ENCODE peak calls at places on chromosome 17, in nine cellular contexts. One of them, this sample, is unnamed.

GRCh38 chr17:43723697-43724359 is 34.8 kb downstream of the SOST start:
- DNase-seq in cardiac muscle cell: no peak
- DNase-seq in lower leg skin: no peak
- DNase-seq in tibial nerve: no peak
- DNase-seq in fibroblast of mammary gland: peak; percentile 78
- DNase-seq in kidney: peak; percentile 84
- DNase-seq in adipocyte: peak; percentile 79
- DNase-seq in left ventricle myocardium inferior: no peak
- DNase-seq in A549: peak; percentile 94
- DNase-seq in this sample: no peak

GRCh38 chr17:34725740-34726139 is 146.4 kb downstream of the TMEM132E start:
- DNase-seq in fibroblast of mammary gland: no peak
- DNase-seq in lower leg skin: no peak
- DNase-seq in adipocyte: no peak
- DNase-seq in cardiac muscle cell: no peak
- DNase-seq in kidney: no peak
- DNase-seq in left ventricle myocardium inferior: no peak
- DNase-seq in A549: no peak
- DNase-seq in tibial nerve: no peak
- DNase-seq in this sample: no peak

GRCh38 chr17:19943599-19943998 is 34.0 kb downstream of the AKAP10 start:
- DNase-seq in tibial nerve: no peak
- DNase-seq in A549: no peak
- DNase-seq in kidney: no peak
- DNase-seq in cardiac muscle cell: no peak
- DNase-seq in fibroblast of mammary gland: no peak
- DNase-seq in adipocyte: no peak
- DNase-seq in lower leg skin: no peak
- DNase-seq in left ventricle myocardium inferior: no peak
- DNase-seq in this sample: no peak

GRCh38 chr17:66449418-66449977 is 147.1 kb downstream of the PRKCA start:
- DNase-seq in lower leg skin: no peak
- DNase-seq in fibroblast of mammary gland: no peak
- DNase-seq in kidney: no peak
- DNase-seq in adipocyte: no peak
- DNase-seq in A549: no peak
- DNase-seq in cardiac muscle cell: no peak
- DNase-seq in tibial nerve: no peak
- DNase-seq in left ventricle myocardium inferior: no peak
- DNase-seq in this sample: no peak

GRCh38 chr17:64264891-64265290 is 1.8 kb upstream of the TEX2 start:
- DNase-seq in cardiac muscle cell: no peak
- DNase-seq in A549: no peak
- DNase-seq in fibroblast of mammary gland: no peak
- DNase-seq in lower leg skin: no peak
- DNase-seq in kidney: no peak
- DNase-seq in tibial nerve: no peak
- DNase-seq in adipocyte: no peak
- DNase-seq in left ventricle myocardium inferior: no peak
- DNase-seq in this sample: no peak

GRCh38 chr17:44002141-44002848 is 2.1 kb upstream of the NAGS start:
- DNase-seq in tibial nerve: no peak
- DNase-seq in fibroblast of mammary gland: peak; percentile 95
- DNase-seq in cardiac muscle cell: no peak
- DNase-seq in left ventricle myocardium inferior: no peak
- DNase-seq in A549: no peak
- DNase-seq in kidney: no peak
- DNase-seq in adipocyte: peak; percentile 48
- DNase-seq in lower leg skin: no peak
- DNase-seq in this sample: no peak

GRCh38 chr17:5715478-5715877 is 131.2 kb upstream of the NLRP1 start:
- DNase-seq in kidney: no peak
- DNase-seq in cardiac muscle cell: no peak
- DNase-seq in left ventricle myocardium inferior: no peak
- DNase-seq in fibroblast of mammary gland: no peak
- DNase-seq in lower leg skin: peak; percentile 17
- DNase-seq in A549: no peak
- DNase-seq in adipocyte: no peak
- DNase-seq in tibial nerve: peak; percentile 33
- DNase-seq in this sample: no peak

GRCh38 chr17:41521574-41522261 is 3.0 kb upstream of the KRT15 start:
- DNase-seq in A549: peak; percentile 76
- DNase-seq in left ventricle myocardium inferior: no peak
- DNase-seq in cardiac muscle cell: no peak
- DNase-seq in fibroblast of mammary gland: peak; percentile 81
- DNase-seq in kidney: peak; percentile 86
- DNase-seq in tibial nerve: no peak
- DNase-seq in lower leg skin: no peak
- DNase-seq in adipocyte: peak; percentile 46
- DNase-seq in this sample: peak; percentile 83

GRCh38 chr17:82408938-82409318 is 9.2 kb upstream of the HEXD start:
- DNase-seq in lower leg skin: no peak
- DNase-seq in adipocyte: no peak
- DNase-seq in A549: no peak
- DNase-seq in fibroblast of mammary gland: no peak
- DNase-seq in tibial nerve: no peak
- DNase-seq in left ventricle myocardium inferior: no peak
- DNase-seq in cardiac muscle cell: no peak
- DNase-seq in kidney: peak; percentile 42
- DNase-seq in this sample: no peak

GRCh38 chr17:78684026-78684425 is 98.0 kb downstream of the CYTH1 start:
- DNase-seq in A549: no peak
- DNase-seq in tibial nerve: no peak
- DNase-seq in adipocyte: no peak
- DNase-seq in left ventricle myocardium inferior: no peak
- DNase-seq in fibroblast of mammary gland: no peak
- DNase-seq in lower leg skin: no peak
- DNase-seq in cardiac muscle cell: no peak
- DNase-seq in kidney: no peak
- DNase-seq in this sample: no peak

GRCh38 chr17:55737976-55738501 is 12.8 kb upstream of the PCTP start:
- DNase-seq in cardiac muscle cell: no peak
- DNase-seq in lower leg skin: no peak
- DNase-seq in fibroblast of mammary gland: no peak
- DNase-seq in kidney: no peak
- DNase-seq in left ventricle myocardium inferior: no peak
- DNase-seq in adipocyte: no peak
- DNase-seq in A549: no peak
- DNase-seq in tibial nerve: no peak
- DNase-seq in this sample: no peak

GRCh38 chr17:76996741-76997694 is 128.8 kb downstream of the MGAT5B start:
- DNase-seq in adipocyte: no peak
- DNase-seq in kidney: no peak
- DNase-seq in lower leg skin: no peak
- DNase-seq in A549: no peak
- DNase-seq in fibroblast of mammary gland: no peak
- DNase-seq in left ventricle myocardium inferior: no peak
- DNase-seq in tibial nerve: no peak
- DNase-seq in cardiac muscle cell: no peak
- DNase-seq in this sample: no peak

GRCh38 chr17:81551458-81552243 is 502 bp downstream of the FAAP100 start:
- DNase-seq in tibial nerve: peak; percentile 13
- DNase-seq in cardiac muscle cell: peak; percentile 43
- DNase-seq in left ventricle myocardium inferior: no peak
- DNase-seq in lower leg skin: no peak
- DNase-seq in adipocyte: peak; percentile 40
- DNase-seq in kidney: peak; percentile 79
- DNase-seq in A549: no peak
- DNase-seq in fibroblast of mammary gland: peak; percentile 44
- DNase-seq in this sample: peak; percentile 87

GRCh38 chr17:53629188-53629587 is 193.5 kb upstream of the KIF2B start:
- DNase-seq in cardiac muscle cell: no peak
- DNase-seq in adipocyte: peak; percentile 2
- DNase-seq in A549: no peak
- DNase-seq in lower leg skin: no peak
- DNase-seq in tibial nerve: no peak
- DNase-seq in fibroblast of mammary gland: no peak
- DNase-seq in left ventricle myocardium inferior: no peak
- DNase-seq in kidney: no peak
- DNase-seq in this sample: no peak

GRCh38 chr17:33968350-33969044 is 286.6 kb upstream of the CCL2 start:
- DNase-seq in left ventricle myocardium inferior: no peak
- DNase-seq in cardiac muscle cell: no peak
- DNase-seq in tibial nerve: no peak
- DNase-seq in fibroblast of mammary gland: no peak
- DNase-seq in lower leg skin: no peak
- DNase-seq in adipocyte: no peak
- DNase-seq in A549: no peak
- DNase-seq in kidney: no peak
- DNase-seq in this sample: no peak

GRCh38 chr17:38572665-38573365 is 32.9 kb downstream of the SRCIN1 start:
- DNase-seq in lower leg skin: no peak
- DNase-seq in adipocyte: peak; percentile 44
- DNase-seq in left ventricle myocardium inferior: no peak
- DNase-seq in kidney: peak; percentile 69
- DNase-seq in fibroblast of mammary gland: no peak
- DNase-seq in A549: peak; percentile 87
- DNase-seq in cardiac muscle cell: peak; percentile 83
- DNase-seq in tibial nerve: no peak
- DNase-seq in this sample: peak; percentile 96

GRCh38 chr17:55607736-55608341 is 96.6 kb upstream of the SMIM36 start:
- DNase-seq in left ventricle myocardium inferior: peak; percentile 60
- DNase-seq in fibroblast of mammary gland: peak; percentile 40
- DNase-seq in adipocyte: peak; percentile 32
- DNase-seq in A549: peak; percentile 25
- DNase-seq in cardiac muscle cell: no peak
- DNase-seq in lower leg skin: peak; percentile 24
- DNase-seq in tibial nerve: peak; percentile 40
- DNase-seq in kidney: no peak
- DNase-seq in this sample: no peak

GRCh38 chr17:45782889-45783592 is 1.1 kb upstream of the CRHR1 start:
- DNase-seq in kidney: no peak
- DNase-seq in cardiac muscle cell: peak; percentile 65
- DNase-seq in left ventricle myocardium inferior: no peak
- DNase-seq in fibroblast of mammary gland: no peak
- DNase-seq in lower leg skin: no peak
- DNase-seq in tibial nerve: no peak
- DNase-seq in adipocyte: peak; percentile 24
- DNase-seq in A549: peak; percentile 76
- DNase-seq in this sample: peak; percentile 98

GRCh38 chr17:57677301-57677700 is 67.8 kb downstream of the CCDC182 start:
- DNase-seq in fibroblast of mammary gland: no peak
- DNase-seq in cardiac muscle cell: no peak
- DNase-seq in left ventricle myocardium inferior: no peak
- DNase-seq in kidney: no peak
- DNase-seq in A549: no peak
- DNase-seq in lower leg skin: no peak
- DNase-seq in tibial nerve: no peak
- DNase-seq in adipocyte: no peak
- DNase-seq in this sample: no peak

GRCh38 chr17:63162406-63163157 is 196.5 kb downstream of the TANC2 start:
- DNase-seq in left ventricle myocardium inferior: no peak
- DNase-seq in lower leg skin: no peak
- DNase-seq in adipocyte: no peak
- DNase-seq in kidney: no peak
- DNase-seq in cardiac muscle cell: no peak
- DNase-seq in tibial nerve: no peak
- DNase-seq in A549: no peak
- DNase-seq in fibroblast of mammary gland: no peak
- DNase-seq in this sample: no peak

GRCh38 chr17:32625971-32626370 is 139.2 kb downstream of the CDK5R1 start:
- DNase-seq in adipocyte: no peak
- DNase-seq in tibial nerve: no peak
- DNase-seq in A549: no peak
- DNase-seq in cardiac muscle cell: no peak
- DNase-seq in fibroblast of mammary gland: no peak
- DNase-seq in left ventricle myocardium inferior: no peak
- DNase-seq in kidney: no peak
- DNase-seq in lower leg skin: no peak
- DNase-seq in this sample: no peak

GRCh38 chr17:49745175-49746139 is 18.5 kb downstream of the FAM117A start:
- DNase-seq in lower leg skin: no peak
- DNase-seq in left ventricle myocardium inferior: no peak
- DNase-seq in fibroblast of mammary gland: no peak
- DNase-seq in A549: no peak
- DNase-seq in cardiac muscle cell: no peak
- DNase-seq in adipocyte: no peak
- DNase-seq in kidney: no peak
- DNase-seq in tibial nerve: no peak
- DNase-seq in this sample: no peak
- H3K4me3 ChIP-seq in lower leg skin: no peak overlapping the region
- H3K4me3 ChIP-seq in left ventricle myocardium inferior: no peak overlapping the region
- H3K4me3 ChIP-seq in fibroblast of mammary gland: no peak overlapping the region
- H3K4me3 ChIP-seq in A549: no peak overlapping the region
- H3K4me3 ChIP-seq in cardiac muscle cell: no peak overlapping the region
- H3K4me3 ChIP-seq in adipocyte: no peak overlapping the region
- H3K4me3 ChIP-seq in kidney: no peak overlapping the region
- H3K4me3 ChIP-seq in tibial nerve: no peak overlapping the region
- H3K4me3 ChIP-seq in this sample: no peak overlapping the region

GRCh38 chr17:48582750-48583069 is 4.6 kb upstream of the HOXB4 start:
- DNase-seq in left ventricle myocardium inferior: no peak
- DNase-seq in fibroblast of mammary gland: no peak
- DNase-seq in tibial nerve: no peak
- DNase-seq in A549: no peak
- DNase-seq in cardiac muscle cell: no peak
- DNase-seq in lower leg skin: no peak
- DNase-seq in kidney: no peak
- DNase-seq in adipocyte: no peak
- DNase-seq in this sample: no peak
- H3K4me3 ChIP-seq in left ventricle myocardium inferior: peak overlapping the region; percentile 58
- H3K4me3 ChIP-seq in fibroblast of mammary gland: peak overlapping the region; percentile 68
- H3K4me3 ChIP-seq in tibial nerve: peak overlapping the region; percentile 38
- H3K4me3 ChIP-seq in A549: no peak overlapping the region
- H3K4me3 ChIP-seq in cardiac muscle cell: no peak overlapping the region
- H3K4me3 ChIP-seq in lower leg skin: no peak overlapping the region
- H3K4me3 ChIP-seq in kidney: peak overlapping the region; percentile 77
- H3K4me3 ChIP-seq in adipocyte: peak overlapping the region; percentile 90
- H3K4me3 ChIP-seq in this sample: no peak overlapping the region

GRCh38 chr17:2391597-2392251 is 9.1 kb downstream of the MNT start:
- DNase-seq in lower leg skin: no peak
- DNase-seq in cardiac muscle cell: no peak
- DNase-seq in adipocyte: no peak
- DNase-seq in kidney: peak; percentile 78
- DNase-seq in fibroblast of mammary gland: no peak
- DNase-seq in tibial nerve: no peak
- DNase-seq in A549: no peak
- DNase-seq in left ventricle myocardium inferior: no peak
- DNase-seq in this sample: no peak
- H3K4me3 ChIP-seq in lower leg skin: no peak overlapping the region
- H3K4me3 ChIP-seq in cardiac muscle cell: peak overlapping the region; percentile 62
- H3K4me3 ChIP-seq in adipocyte: peak overlapping the region; percentile 78
- H3K4me3 ChIP-seq in kidney: peak overlapping the region; percentile 51
- H3K4me3 ChIP-seq in fibroblast of mammary gland: peak overlapping the region; percentile 51
- H3K4me3 ChIP-seq in tibial nerve: peak overlapping the region; percentile 92
- H3K4me3 ChIP-seq in A549: peak overlapping the region; percentile 66
- H3K4me3 ChIP-seq in left ventricle myocardium inferior: peak overlapping the region; percentile 89
- H3K4me3 ChIP-seq in this sample: peak overlapping the region; percentile 63

DNA sequence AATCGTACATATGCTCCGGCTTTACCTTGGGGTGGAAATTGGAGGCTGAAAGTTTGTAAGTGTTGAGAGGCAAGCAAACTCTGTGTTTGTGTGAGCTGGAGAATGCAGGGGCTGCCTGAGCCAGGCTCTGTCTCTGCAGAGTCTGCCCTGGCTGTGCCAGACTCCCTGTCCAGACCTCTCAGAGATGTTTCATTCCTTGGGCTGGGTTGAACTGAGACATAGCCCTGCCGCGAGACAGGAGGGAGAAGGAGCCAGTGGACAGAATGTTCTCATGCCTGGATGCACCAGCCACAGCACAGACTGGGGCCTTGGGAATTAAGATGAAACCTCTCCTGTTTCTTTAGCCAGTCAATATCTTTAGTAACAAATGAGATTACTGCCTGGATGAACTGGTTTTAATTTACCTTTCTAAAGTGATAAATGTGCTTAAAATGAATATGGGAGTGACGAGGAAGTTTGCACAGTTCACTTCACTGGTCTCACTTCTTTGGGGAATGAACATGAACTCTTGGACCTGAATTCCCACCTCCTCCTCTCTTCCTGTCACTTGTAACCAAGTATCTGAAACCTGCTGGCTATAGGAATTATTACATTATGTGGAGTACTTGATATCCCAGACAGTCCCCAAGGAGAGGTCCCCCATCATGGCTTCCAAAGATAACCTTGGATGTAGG is 40.1 kb downstream of the YPEL2 start:
- DNase-seq in cardiac muscle cell: no peak
- DNase-seq in A549: no peak
- DNase-seq in fibroblast of mammary gland: peak; percentile 66
- DNase-seq in lower leg skin: peak; percentile 72
- DNase-seq in adipocyte: peak; percentile 67
- DNase-seq in tibial nerve: peak; percentile 76
- DNase-seq in left ventricle myocardium inferior: peak; percentile 53
- DNase-seq in kidney: peak; percentile 82
- DNase-seq in this sample: no peak
- H3K4me3 ChIP-seq in cardiac muscle cell: no peak overlapping the region
- H3K4me3 ChIP-seq in A549: no peak overlapping the region
- H3K4me3 ChIP-seq in fibroblast of mammary gland: no peak overlapping the region
- H3K4me3 ChIP-seq in lower leg skin: no peak overlapping the region
- H3K4me3 ChIP-seq in adipocyte: peak overlapping the region; percentile 58
- H3K4me3 ChIP-seq in tibial nerve: no peak overlapping the region
- H3K4me3 ChIP-seq in left ventricle myocardium inferior: peak overlapping the region; percentile 43
- H3K4me3 ChIP-seq in kidney: no peak overlapping the region
- H3K4me3 ChIP-seq in this sample: no peak overlapping the region

This sample was measured in H7.